ENCODE peak calls at places on chromosomes 16 and 17, in eight cellular contexts. C, V, L, D, Z, S, Q and Y are unnamed samples.

GRCh38 chr17:39204245-39204644 is 4.2 kb downstream of the RPL19 start:
- DNase-seq in C (no peak), V (no peak), L (no peak), D (no peak), Z (no peak), S (no peak), Q (no peak), Y (no peak)

GRCh38 chr17:45294506-45294905 is 22.3 kb downstream of the MAP3K14 start:
- DNase-seq in C (no peak), V (no peak), L (no peak), D (peak), Z (no peak), S (no peak), Q (peak), Y (peak)

GRCh38 chr16:24328835-24329418 is 72.8 kb downstream of the CACNG3 start:
- DNase-seq in C (no peak), V (no peak), L (no peak), D (no peak), Z (no peak), S (no peak), Q (no peak), Y (no peak)

GRCh38 chr16:31215287-31216115 is 1.4 kb downstream of the PYDC1 start:
- DNase-seq in C (no peak), V (no peak), L (no peak), D (no peak), Z (peak), S (no peak), Q (no peak), Y (no peak)

GRCh38 chr16:8887952-8888560 is 5.9 kb downstream of the LITAFD start:
- DNase-seq in C (no peak), V (no peak), L (no peak), D (no peak), Z (no peak), S (peak), Q (no peak), Y (no peak)

GRCh38 chr16:2663553-2664521 is 18.5 kb upstream of the KCTD5 start:
- DNase-seq in C (peak), V (no peak), L (peak), D (peak), Z (no peak), S (no peak), Q (no peak), Y (no peak)

GRCh38 chr17:6471531-6472465 is 27.5 kb downstream of the PIMREG start:
- DNase-seq in C (no peak), V (no peak), L (no peak), D (peak), Z (no peak), S (no peak), Q (no peak), Y (peak)

GRCh38 chr17:80927791-80928216 is 63.8 kb upstream of the CHMP6 start:
- DNase-seq in C (no peak), V (no peak), L (no peak), D (no peak), Z (no peak), S (no peak), Q (no peak), Y (peak)

GRCh38 chr17:82974136-82974952 is 105.1 kb upstream of the METRNL start:
- DNase-seq in C (no peak), V (no peak), L (no peak), D (no peak), Z (no peak), S (no peak), Q (no peak), Y (no peak)

GRCh38 chr16:8950580-8951077 is 13.1 kb downstream of the USP7 start:
- DNase-seq in C (no peak), V (no peak), L (no peak), D (no peak), Z (no peak), S (no peak), Q (no peak), Y (no peak)

GRCh38 chr17:48500435-48501426 is 30.1 kb downstream of the HOXB1 start:
- DNase-seq in C (peak), V (no peak), L (no peak), D (no peak), Z (no peak), S (no peak), Q (no peak), Y (no peak)